ENCODE peak calls at places on chromosomes 13 and 19, in eight cellular contexts. One of them, this sample, is unnamed.

GRCh38 chr13:52047463-52047862 is 23.0 kb downstream of the UTP14C start:
- DNase-seq in GM23338: no peak
- DNase-seq in HCT116: no peak
- DNase-seq in MM.1S: no peak
- DNase-seq in SK-N-SH: no peak
- DNase-seq in neural progenitor cell: no peak
- DNase-seq in PC-3: no peak
- DNase-seq in hepatocyte: no peak
- DNase-seq in this sample: no peak

GRCh38 chr19:35851213-35852028 is 883 bp downstream of the NPHS1 start:
- DNase-seq in GM23338: peak; percentile 90
- DNase-seq in HCT116: no peak
- DNase-seq in MM.1S: no peak
- DNase-seq in SK-N-SH: peak; percentile 66
- DNase-seq in neural progenitor cell: peak; percentile 77
- DNase-seq in PC-3: no peak
- DNase-seq in hepatocyte: peak; percentile 36
- DNase-seq in this sample: no peak

GRCh38 chr13:50228527-50228926 is 213.3 kb downstream of the KCNRG start:
- DNase-seq in GM23338: no peak
- DNase-seq in HCT116: no peak
- DNase-seq in MM.1S: no peak
- DNase-seq in SK-N-SH: no peak
- DNase-seq in neural progenitor cell: no peak
- DNase-seq in PC-3: no peak
- DNase-seq in hepatocyte: no peak
- DNase-seq in this sample: no peak

GRCh38 chr19:55149078-55150003 is at the start of gene TNNT1:
- DNase-seq in GM23338: peak; percentile 83
- DNase-seq in HCT116: no peak
- DNase-seq in MM.1S: no peak
- DNase-seq in SK-N-SH: peak; percentile 36
- DNase-seq in neural progenitor cell: peak; percentile 78
- DNase-seq in PC-3: peak; percentile 25
- DNase-seq in hepatocyte: peak; percentile 60
- DNase-seq in this sample: no peak

GRCh38 chr13:106635616-106636015 is 67.7 kb upstream of the ARGLU1 start:
- DNase-seq in GM23338: no peak
- DNase-seq in HCT116: no peak
- DNase-seq in MM.1S: no peak
- DNase-seq in SK-N-SH: no peak
- DNase-seq in neural progenitor cell: no peak
- DNase-seq in PC-3: no peak
- DNase-seq in hepatocyte: no peak
- DNase-seq in this sample: no peak

GRCh38 chr13:28479005-28479404 is 15.9 kb downstream of the FLT1 start:
- DNase-seq in GM23338: no peak
- DNase-seq in HCT116: no peak
- DNase-seq in MM.1S: no peak
- DNase-seq in SK-N-SH: no peak
- DNase-seq in neural progenitor cell: no peak
- DNase-seq in PC-3: no peak
- DNase-seq in hepatocyte: no peak
- DNase-seq in this sample: no peak

GRCh38 chr13:79810018-79810417 is 329.1 kb downstream of the NDFIP2 start:
- DNase-seq in GM23338: no peak
- DNase-seq in HCT116: no peak
- DNase-seq in MM.1S: no peak
- DNase-seq in SK-N-SH: no peak
- DNase-seq in neural progenitor cell: no peak
- DNase-seq in PC-3: no peak
- DNase-seq in hepatocyte: no peak
- DNase-seq in this sample: no peak

GRCh38 chr13:111011899-111012298 is 97.0 kb upstream of the ANKRD10 start:
- DNase-seq in GM23338: no peak
- DNase-seq in HCT116: no peak
- DNase-seq in MM.1S: no peak
- DNase-seq in SK-N-SH: no peak
- DNase-seq in neural progenitor cell: no peak
- DNase-seq in PC-3: no peak
- DNase-seq in hepatocyte: no peak
- DNase-seq in this sample: no peak

GRCh38 chr13:40179882-40180281 is 486.6 kb downstream of the FOXO1 start:
- DNase-seq in GM23338: no peak
- DNase-seq in HCT116: no peak
- DNase-seq in MM.1S: no peak
- DNase-seq in SK-N-SH: no peak
- DNase-seq in neural progenitor cell: no peak
- DNase-seq in PC-3: no peak
- DNase-seq in hepatocyte: no peak
- DNase-seq in this sample: no peak

GRCh38 chr13:47869780-47870179 is 131.3 kb downstream of the SUCLA2 start:
- DNase-seq in GM23338: no peak
- DNase-seq in HCT116: no peak
- DNase-seq in MM.1S: no peak
- DNase-seq in SK-N-SH: no peak
- DNase-seq in neural progenitor cell: no peak
- DNase-seq in PC-3: no peak
- DNase-seq in hepatocyte: no peak
- DNase-seq in this sample: no peak

GRCh38 chr13:46629811-46630413 is 76.9 kb downstream of the LRCH1 start:
- DNase-seq in GM23338: no peak
- DNase-seq in HCT116: no peak
- DNase-seq in MM.1S: no peak
- DNase-seq in SK-N-SH: peak; percentile 49
- DNase-seq in neural progenitor cell: no peak
- DNase-seq in PC-3: no peak
- DNase-seq in hepatocyte: no peak
- DNase-seq in this sample: no peak

GRCh38 chr19:2487780-2488330 is 11.9 kb downstream of the GADD45B start:
- DNase-seq in GM23338: no peak
- DNase-seq in HCT116: no peak
- DNase-seq in MM.1S: no peak
- DNase-seq in SK-N-SH: no peak
- DNase-seq in neural progenitor cell: no peak
- DNase-seq in PC-3: no peak
- DNase-seq in hepatocyte: no peak
- DNase-seq in this sample: no peak

GRCh38 chr13:97631158-97631557 is 197.2 kb downstream of the RAP2A start:
- DNase-seq in GM23338: peak; percentile 67
- DNase-seq in HCT116: no peak
- DNase-seq in MM.1S: no peak
- DNase-seq in SK-N-SH: no peak
- DNase-seq in neural progenitor cell: peak; percentile 34
- DNase-seq in PC-3: peak; percentile 15
- DNase-seq in hepatocyte: no peak
- DNase-seq in this sample: no peak

GRCh38 chr19:12721656-12722565 is 1.8 kb downstream of the TNPO2 start:
- DNase-seq in GM23338: peak; percentile 93
- DNase-seq in HCT116: no peak
- DNase-seq in MM.1S: peak; percentile 32
- DNase-seq in SK-N-SH: peak; percentile 89
- DNase-seq in neural progenitor cell: peak; percentile 94
- DNase-seq in PC-3: peak; percentile 51
- DNase-seq in hepatocyte: peak; percentile 91
- DNase-seq in this sample: peak; percentile 64

GRCh38 chr19:35501684-35502083 is 11.4 kb upstream of the KRTDAP start:
- DNase-seq in GM23338: no peak
- DNase-seq in HCT116: no peak
- DNase-seq in MM.1S: no peak
- DNase-seq in SK-N-SH: no peak
- DNase-seq in neural progenitor cell: no peak
- DNase-seq in PC-3: no peak
- DNase-seq in hepatocyte: peak; percentile 82
- DNase-seq in this sample: no peak

GRCh38 chr13:73608731-73609485 is 525.3 kb downstream of the KLF12 start:
- DNase-seq in GM23338: no peak
- DNase-seq in HCT116: no peak
- DNase-seq in MM.1S: no peak
- DNase-seq in SK-N-SH: no peak
- DNase-seq in neural progenitor cell: no peak
- DNase-seq in PC-3: no peak
- DNase-seq in hepatocyte: no peak
- DNase-seq in this sample: no peak

GRCh38 chr19:34838753-34839431 is 65.9 kb upstream of the ZNF599 start:
- DNase-seq in GM23338: peak; percentile 91
- DNase-seq in HCT116: no peak
- DNase-seq in MM.1S: no peak
- DNase-seq in SK-N-SH: no peak
- DNase-seq in neural progenitor cell: peak; percentile 72
- DNase-seq in PC-3: no peak
- DNase-seq in hepatocyte: peak; percentile 71
- DNase-seq in this sample: no peak

GRCh38 chr13:110284809-110285519 is 22.0 kb downstream of the COL4A1 start:
- DNase-seq in GM23338: no peak
- DNase-seq in HCT116: no peak
- DNase-seq in MM.1S: no peak
- DNase-seq in SK-N-SH: no peak
- DNase-seq in neural progenitor cell: no peak
- DNase-seq in PC-3: no peak
- DNase-seq in hepatocyte: no peak
- DNase-seq in this sample: no peak

GRCh38 chr13:111187879-111188643 is 73.0 kb downstream of the ARHGEF7 start:
- DNase-seq in GM23338: no peak
- DNase-seq in HCT116: no peak
- DNase-seq in MM.1S: no peak
- DNase-seq in SK-N-SH: no peak
- DNase-seq in neural progenitor cell: no peak
- DNase-seq in PC-3: peak; percentile 58
- DNase-seq in hepatocyte: peak; percentile 58
- DNase-seq in this sample: no peak

GRCh38 chr13:67238277-67238859 is 8.2 kb upstream of the PCDH9 start:
- DNase-seq in GM23338: peak; percentile 24
- DNase-seq in HCT116: peak; percentile 4
- DNase-seq in MM.1S: peak; percentile 13
- DNase-seq in SK-N-SH: peak; percentile 19
- DNase-seq in neural progenitor cell: no peak
- DNase-seq in PC-3: peak; percentile 63
- DNase-seq in hepatocyte: peak; percentile 37
- DNase-seq in this sample: peak; percentile 60

GRCh38 chr13:71754407-71754974 is 112.5 kb downstream of the DACH1 start:
- DNase-seq in GM23338: peak; percentile 18
- DNase-seq in HCT116: no peak
- DNase-seq in MM.1S: no peak
- DNase-seq in SK-N-SH: no peak
- DNase-seq in neural progenitor cell: no peak
- DNase-seq in PC-3: no peak
- DNase-seq in hepatocyte: no peak
- DNase-seq in this sample: no peak
- TF ChIP-seq CTCF in GM23338: peak; percentile 30
- TF ChIP-seq CTCF in HCT116: no peak
- TF ChIP-seq CTCF in MM.1S: no peak
- TF ChIP-seq CTCF in SK-N-SH: peak; percentile 29
- TF ChIP-seq CTCF in neural progenitor cell: peak; percentile 32
- TF ChIP-seq CTCF in PC-3: peak; percentile 33
- TF ChIP-seq CTCF in hepatocyte: no peak
- TF ChIP-seq CTCF in this sample: peak; percentile 22

DNA sequence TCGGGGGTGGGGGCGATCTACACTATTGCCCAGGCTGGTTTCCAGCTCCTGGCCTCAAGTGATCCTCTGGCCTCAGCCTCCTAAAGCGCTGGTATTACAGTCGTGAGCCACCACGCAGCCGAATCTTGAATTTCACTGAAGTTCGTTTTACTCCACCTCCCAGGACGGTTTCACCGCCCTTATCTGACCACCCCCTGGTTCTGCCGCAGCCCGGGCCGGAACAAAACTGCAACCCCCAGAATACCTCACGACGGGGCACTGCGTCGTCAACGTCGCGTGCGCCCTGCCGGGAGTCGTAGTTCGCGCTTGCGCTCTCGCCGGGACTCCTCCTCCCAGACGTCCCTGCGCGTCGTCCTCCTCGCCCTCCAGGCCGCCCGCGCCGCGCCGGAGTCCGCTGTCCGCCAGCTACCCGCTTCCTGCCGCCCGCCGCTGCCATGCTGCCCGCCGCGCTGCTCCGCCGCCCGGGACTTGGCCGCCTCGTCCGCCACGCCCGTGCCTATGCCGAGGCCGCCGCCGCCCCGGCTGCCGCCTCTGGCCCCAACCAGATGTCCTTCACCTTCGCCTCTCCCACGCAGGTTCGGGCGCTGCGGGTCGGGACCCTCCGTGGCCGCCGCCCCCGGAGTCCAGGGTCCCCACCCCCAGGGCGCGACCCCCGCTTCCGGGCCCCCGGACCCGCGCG is at the start of gene ATP5F1D:
- DNase-seq in GM23338: peak; percentile 98
- DNase-seq in HCT116: no peak
- DNase-seq in MM.1S: peak; percentile 99
- DNase-seq in SK-N-SH: peak; percentile 93
- DNase-seq in neural progenitor cell: peak; percentile 97
- DNase-seq in PC-3: peak; percentile 92
- DNase-seq in hepatocyte: peak; percentile 98
- DNase-seq in this sample: peak; percentile 96
- H3K27ac ChIP-seq in GM23338: no peak within 1 kb of the TSS
- H3K27ac ChIP-seq in HCT116: peak within 1 kb of the TSS; percentile 100
- H3K27ac ChIP-seq in MM.1S: no peak within 1 kb of the TSS
- H3K27ac ChIP-seq in SK-N-SH: peak within 1 kb of the TSS; percentile 83
- H3K27ac ChIP-seq in neural progenitor cell: no peak within 1 kb of the TSS
- H3K27ac ChIP-seq in PC-3: peak within 1 kb of the TSS; percentile 26
- H3K27ac ChIP-seq in hepatocyte: peak within 1 kb of the TSS; percentile 53
- H3K27ac ChIP-seq in this sample: peak within 1 kb of the TSS; percentile 50

DNA sequence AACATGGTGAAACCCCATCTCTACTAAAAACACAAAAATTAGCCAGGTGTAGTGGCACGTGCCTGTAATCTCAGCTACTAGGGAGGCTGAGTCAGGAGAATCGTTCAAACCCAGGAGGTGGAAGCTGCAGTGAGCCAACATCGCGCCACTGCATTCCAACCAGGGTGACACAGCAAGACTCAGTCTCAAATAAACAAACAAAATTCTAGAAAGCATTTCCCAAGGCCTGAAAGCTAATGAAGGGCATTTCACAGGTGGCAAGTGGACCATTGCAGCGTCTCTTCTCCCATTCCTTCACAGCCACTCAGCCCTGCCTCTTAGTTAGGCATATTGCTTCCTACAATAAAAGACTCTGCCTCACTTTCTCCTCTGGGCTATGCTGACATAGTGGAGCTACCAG is 13.5 kb upstream of the RXFP2 start:
- DNase-seq in GM23338: no peak
- DNase-seq in HCT116: no peak
- DNase-seq in MM.1S: no peak
- DNase-seq in SK-N-SH: no peak
- DNase-seq in neural progenitor cell: no peak
- DNase-seq in PC-3: peak; percentile 15
- DNase-seq in hepatocyte: no peak
- DNase-seq in this sample: no peak
- TF ChIP-seq EZH2phosphoT487 in GM23338: no peak
- TF ChIP-seq EZH2phosphoT487 in HCT116: no peak
- TF ChIP-seq EZH2phosphoT487 in MM.1S: no peak
- TF ChIP-seq EZH2phosphoT487 in SK-N-SH: no peak
- TF ChIP-seq EZH2phosphoT487 in neural progenitor cell: no peak
- TF ChIP-seq EZH2phosphoT487 in PC-3: no peak
- TF ChIP-seq EZH2phosphoT487 in hepatocyte: no peak
- TF ChIP-seq EZH2phosphoT487 in this sample: no peak

DNA sequence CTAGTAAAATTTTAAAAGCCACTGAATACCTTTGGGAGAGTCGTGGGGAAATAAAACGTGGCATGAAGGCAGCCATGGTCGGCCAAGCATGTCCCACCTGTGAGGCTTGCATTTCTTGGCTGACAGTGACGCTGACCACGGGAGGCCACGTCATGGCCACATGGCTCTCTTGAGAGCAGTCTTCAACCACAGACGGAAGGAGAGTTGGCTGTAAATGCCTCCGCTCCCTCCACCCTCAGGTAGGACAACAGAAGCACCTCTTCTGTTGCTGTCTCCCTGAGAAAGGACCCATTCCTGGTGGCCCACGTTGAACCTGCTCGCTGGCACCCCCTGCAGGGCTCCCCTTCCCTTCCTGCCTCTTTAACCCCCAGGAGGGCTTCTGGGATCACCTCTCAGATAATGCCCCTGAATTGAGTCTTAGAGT is 10.6 kb upstream of the LRRC25 start:
- DNase-seq in GM23338: peak; percentile 81
- DNase-seq in HCT116: no peak
- DNase-seq in MM.1S: no peak
- DNase-seq in SK-N-SH: peak; percentile 62
- DNase-seq in neural progenitor cell: peak; percentile 47
- DNase-seq in PC-3: peak; percentile 41
- DNase-seq in hepatocyte: no peak
- DNase-seq in this sample: peak; percentile 76
- TF ChIP-seq CTCF in GM23338: peak; percentile 83
- TF ChIP-seq CTCF in HCT116: peak; percentile 69
- TF ChIP-seq CTCF in MM.1S: peak; percentile 45
- TF ChIP-seq CTCF in SK-N-SH: peak; percentile 55
- TF ChIP-seq CTCF in neural progenitor cell: peak; percentile 55
- TF ChIP-seq CTCF in PC-3: peak; percentile 62
- TF ChIP-seq CTCF in hepatocyte: peak; percentile 36
- TF ChIP-seq CTCF in this sample: peak; percentile 84

This sample was measured in OCI-LY7.